ENCODE peak calls at places on chromosomes 3 and 15, in eight cellular contexts. One of them, this sample, is unnamed.

GRCh38 chr3:33637482-33637881 is 80.6 kb downstream of the CLASP2 start:
- DNase-seq in stromal cell of bone marrow: no peak
- DNase-seq in Kasumi-1: no peak
- DNase-seq in naive thymus-derived CD8-positive, alpha-beta T cell: no peak
- DNase-seq in EH: no peak
- DNase-seq in hypothalamus: no peak
- DNase-seq in endothelial cell: no peak
- DNase-seq in GM19239: no peak
- DNase-seq in this sample: no peak

GRCh38 chr15:39181901-39182300 is 399.0 kb upstream of the THBS1 start:
- DNase-seq in stromal cell of bone marrow: no peak
- DNase-seq in Kasumi-1: no peak
- DNase-seq in naive thymus-derived CD8-positive, alpha-beta T cell: no peak
- DNase-seq in EH: peak
- DNase-seq in hypothalamus: no peak
- DNase-seq in endothelial cell: no peak
- DNase-seq in GM19239: no peak
- DNase-seq in this sample: no peak

GRCh38 chr15:70488002-70488605 is 275.3 kb downstream of the UACA start:
- DNase-seq in stromal cell of bone marrow: no peak
- DNase-seq in Kasumi-1: peak
- DNase-seq in naive thymus-derived CD8-positive, alpha-beta T cell: peak
- DNase-seq in EH: peak
- DNase-seq in hypothalamus: peak
- DNase-seq in endothelial cell: peak
- DNase-seq in GM19239: no peak
- DNase-seq in this sample: peak

GRCh38 chr3:168096210-168096795 is 579 bp upstream of the GOLIM4 start:
- DNase-seq in stromal cell of bone marrow: peak
- DNase-seq in Kasumi-1: peak
- DNase-seq in naive thymus-derived CD8-positive, alpha-beta T cell: peak
- DNase-seq in EH: peak
- DNase-seq in hypothalamus: no peak
- DNase-seq in endothelial cell: peak
- DNase-seq in GM19239: peak
- DNase-seq in this sample: peak

GRCh38 chr15:98854496-98854895 is 153.1 kb downstream of the PGPEP1L start:
- DNase-seq in stromal cell of bone marrow: no peak
- DNase-seq in Kasumi-1: no peak
- DNase-seq in naive thymus-derived CD8-positive, alpha-beta T cell: no peak
- DNase-seq in EH: peak
- DNase-seq in hypothalamus: no peak
- DNase-seq in endothelial cell: no peak
- DNase-seq in GM19239: no peak
- DNase-seq in this sample: peak

GRCh38 chr3:8984081-8984480 is 20.8 kb upstream of the RAD18 start:
- DNase-seq in stromal cell of bone marrow: no peak
- DNase-seq in Kasumi-1: no peak
- DNase-seq in naive thymus-derived CD8-positive, alpha-beta T cell: no peak
- DNase-seq in EH: no peak
- DNase-seq in hypothalamus: no peak
- DNase-seq in endothelial cell: no peak
- DNase-seq in GM19239: no peak
- DNase-seq in this sample: no peak

GRCh38 chr15:80667895-80668430 is 27.1 kb upstream of the ABHD17C start:
- DNase-seq in stromal cell of bone marrow: no peak
- DNase-seq in Kasumi-1: no peak
- DNase-seq in naive thymus-derived CD8-positive, alpha-beta T cell: no peak
- DNase-seq in EH: no peak
- DNase-seq in hypothalamus: no peak
- DNase-seq in endothelial cell: no peak
- DNase-seq in GM19239: no peak
- DNase-seq in this sample: no peak

GRCh38 chr15:29268706-29269484 is 727 bp downstream of the NSMCE3 start:
- DNase-seq in stromal cell of bone marrow: no peak
- DNase-seq in Kasumi-1: peak
- DNase-seq in naive thymus-derived CD8-positive, alpha-beta T cell: peak
- DNase-seq in EH: peak
- DNase-seq in hypothalamus: no peak
- DNase-seq in endothelial cell: peak
- DNase-seq in GM19239: no peak
- DNase-seq in this sample: peak

GRCh38 chr3:14210281-14210670 is 31.7 kb downstream of the LSM3 start:
- DNase-seq in stromal cell of bone marrow: no peak
- DNase-seq in Kasumi-1: no peak
- DNase-seq in naive thymus-derived CD8-positive, alpha-beta T cell: no peak
- DNase-seq in EH: peak
- DNase-seq in hypothalamus: no peak
- DNase-seq in endothelial cell: no peak
- DNase-seq in GM19239: no peak
- DNase-seq in this sample: no peak

GRCh38 chr15:79736435-79737000 is 160.3 kb downstream of the MTHFS start:
- DNase-seq in stromal cell of bone marrow: no peak
- DNase-seq in Kasumi-1: no peak
- DNase-seq in naive thymus-derived CD8-positive, alpha-beta T cell: no peak
- DNase-seq in EH: no peak
- DNase-seq in hypothalamus: no peak
- DNase-seq in endothelial cell: no peak
- DNase-seq in GM19239: no peak
- DNase-seq in this sample: no peak

GRCh38 chr3:150545419-150546225 is 674 bp downstream of the SERP1 start:
- DNase-seq in stromal cell of bone marrow: no peak
- DNase-seq in Kasumi-1: peak
- DNase-seq in naive thymus-derived CD8-positive, alpha-beta T cell: no peak
- DNase-seq in EH: peak
- DNase-seq in hypothalamus: peak
- DNase-seq in endothelial cell: no peak
- DNase-seq in GM19239: no peak
- DNase-seq in this sample: peak

This sample was measured in cerebellum.